ENCODE peak calls at places on chromosomes 16 and 17, in six cellular contexts. One of them, this sample, is unnamed.

GRCh38 chr16:82755570-82756282 is 129.0 kb downstream of the CDH13 start:
- DNase-seq in stomach: no peak
- DNase-seq in adrenal gland: no peak
- DNase-seq in lower leg skin: no peak
- DNase-seq in sigmoid colon: no peak
- DNase-seq in ovary: no peak
- DNase-seq in this sample: no peak

GRCh38 chr16:75096730-75097129 is 19.9 kb downstream of the LDHD start:
- DNase-seq in lower leg skin: no peak
- DNase-seq in sigmoid colon: no peak
- DNase-seq in stomach: peak
- DNase-seq in ovary: no peak
- DNase-seq in adrenal gland: no peak
- DNase-seq in this sample: no peak

GRCh38 chr16:48623304-48624016 is 13.5 kb upstream of the N4BP1 start:
- DNase-seq in stomach: peak
- DNase-seq in lower leg skin: peak
- DNase-seq in ovary: peak
- DNase-seq in sigmoid colon: peak
- DNase-seq in adrenal gland: peak
- DNase-seq in this sample: peak

GRCh38 chr17:28585891-28586290 is 9.2 kb upstream of the ALDOC start:
- DNase-seq in lower leg skin: no peak
- DNase-seq in stomach: no peak
- DNase-seq in ovary: no peak
- DNase-seq in sigmoid colon: no peak
- DNase-seq in adrenal gland: no peak
- DNase-seq in this sample: no peak

GRCh38 chr16:64012166-64012565 is 1109.7 kb downstream of the CDH11 start:
- DNase-seq in lower leg skin: no peak
- DNase-seq in adrenal gland: no peak
- DNase-seq in sigmoid colon: no peak
- DNase-seq in stomach: no peak
- DNase-seq in ovary: no peak
- DNase-seq in this sample: no peak

GRCh38 chr17:58313815-58314705 is 14.5 kb downstream of the TSPOAP1 start:
- DNase-seq in ovary: no peak
- DNase-seq in adrenal gland: peak
- DNase-seq in stomach: peak
- DNase-seq in sigmoid colon: no peak
- DNase-seq in lower leg skin: no peak
- DNase-seq in this sample: peak

GRCh38 chr17:17129466-17129865 is 76.7 kb downstream of the PLD6 start:
- DNase-seq in ovary: no peak
- DNase-seq in sigmoid colon: no peak
- DNase-seq in stomach: no peak
- DNase-seq in lower leg skin: no peak
- DNase-seq in adrenal gland: no peak
- DNase-seq in this sample: no peak

GRCh38 chr17:41322264-41322902 is 6.9 kb upstream of the KRTAP17-1 start:
- DNase-seq in adrenal gland: no peak
- DNase-seq in stomach: no peak
- DNase-seq in sigmoid colon: no peak
- DNase-seq in ovary: no peak
- DNase-seq in lower leg skin: no peak
- DNase-seq in this sample: peak

GRCh38 chr17:28706471-28707338 is 5.0 kb downstream of the PROCA1 start:
- DNase-seq in ovary: no peak
- DNase-seq in adrenal gland: no peak
- DNase-seq in stomach: no peak
- DNase-seq in lower leg skin: no peak
- DNase-seq in sigmoid colon: no peak
- DNase-seq in this sample: no peak

GRCh38 chr17:50948711-50949110 is 82.6 kb upstream of the TOB1 start:
- DNase-seq in lower leg skin: no peak
- DNase-seq in sigmoid colon: no peak
- DNase-seq in ovary: no peak
- DNase-seq in stomach: no peak
- DNase-seq in adrenal gland: peak
- DNase-seq in this sample: no peak

GRCh38 chr17:50949128-50950001 is 83.2 kb upstream of the TOB1 start:
- DNase-seq in ovary: peak
- DNase-seq in lower leg skin: no peak
- DNase-seq in adrenal gland: peak
- DNase-seq in stomach: no peak
- DNase-seq in sigmoid colon: peak
- DNase-seq in this sample: no peak

GRCh38 chr17:50952889-50953288 is 86.7 kb upstream of the TOB1 start:
- DNase-seq in adrenal gland: peak
- DNase-seq in stomach: no peak
- DNase-seq in sigmoid colon: no peak
- DNase-seq in ovary: no peak
- DNase-seq in lower leg skin: no peak
- DNase-seq in this sample: no peak

GRCh38 chr17:50947844-50948514 is 81.8 kb upstream of the TOB1 start:
- DNase-seq in ovary: peak
- DNase-seq in stomach: peak
- DNase-seq in lower leg skin: peak
- DNase-seq in adrenal gland: peak
- DNase-seq in sigmoid colon: peak
- DNase-seq in this sample: peak

GRCh38 chr17:50950002-50950877 is 84.1 kb upstream of the TOB1 start:
- DNase-seq in stomach: peak
- DNase-seq in sigmoid colon: peak
- DNase-seq in ovary: peak
- DNase-seq in lower leg skin: peak
- DNase-seq in adrenal gland: peak
- DNase-seq in this sample: peak
- TF ChIP-seq POLR2A in stomach: no peak
- TF ChIP-seq POLR2A in sigmoid colon: no peak
- TF ChIP-seq POLR2A in ovary: no peak
- TF ChIP-seq POLR2A in lower leg skin: no peak
- TF ChIP-seq POLR2A in adrenal gland: peak
- TF ChIP-seq POLR2A in this sample: no peak

GRCh38 chr17:48578616-48579560 is 738 bp upstream of the HOXB4 start:
- DNase-seq in lower leg skin: no peak
- DNase-seq in adrenal gland: no peak
- DNase-seq in sigmoid colon: no peak
- DNase-seq in stomach: no peak
- DNase-seq in ovary: no peak
- DNase-seq in this sample: peak
- TF ChIP-seq POLR2A in lower leg skin: no peak
- TF ChIP-seq POLR2A in adrenal gland: no peak
- TF ChIP-seq POLR2A in sigmoid colon: no peak
- TF ChIP-seq POLR2A in stomach: no peak
- TF ChIP-seq POLR2A in ovary: no peak
- TF ChIP-seq POLR2A in this sample: no peak

DNA sequence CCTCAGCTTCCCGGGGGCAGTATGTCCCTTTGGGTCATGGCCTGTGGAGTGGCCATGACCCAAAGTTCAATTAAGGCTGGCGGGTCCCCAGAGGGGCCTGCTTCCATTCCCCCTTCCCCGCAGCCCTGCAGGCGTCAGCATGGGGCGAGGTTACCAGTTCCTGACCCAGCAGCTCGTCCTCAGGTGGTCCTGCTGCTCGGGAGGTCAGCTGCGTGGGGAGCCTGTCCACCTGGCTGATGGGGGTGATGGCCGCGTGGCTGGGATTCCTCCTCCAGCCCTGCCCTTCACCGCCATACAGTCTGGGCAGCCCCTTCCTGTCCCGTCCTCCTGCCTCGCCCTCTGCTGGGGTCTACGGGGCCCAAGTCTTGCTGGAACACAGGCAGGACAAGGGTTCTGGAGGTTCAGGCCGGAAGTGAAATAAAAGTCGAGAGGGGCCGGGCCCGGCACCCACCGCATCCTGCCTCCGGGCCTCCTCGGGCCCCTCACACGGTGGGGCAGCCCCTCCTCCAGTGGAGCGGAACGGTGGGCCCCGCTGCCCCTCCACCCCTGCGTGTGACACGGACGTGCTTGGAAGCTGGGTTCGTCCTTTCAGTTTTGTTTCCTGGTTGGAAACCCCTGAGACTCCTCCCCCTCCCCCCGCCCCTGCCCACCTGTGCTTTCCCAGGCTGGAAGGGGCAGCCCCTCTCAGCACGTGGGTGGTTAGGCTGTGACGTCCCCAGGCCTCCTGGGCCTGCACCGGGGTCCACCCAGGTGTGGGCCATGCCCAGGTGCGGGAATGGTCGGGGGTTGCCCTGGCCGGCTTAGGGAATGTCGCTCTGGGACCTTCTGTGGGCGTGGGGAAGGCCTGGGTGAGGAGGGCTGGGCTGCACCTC is 6.8 kb downstream of the UBALD2 start:
- DNase-seq in lower leg skin: no peak
- DNase-seq in ovary: peak
- DNase-seq in stomach: peak
- DNase-seq in sigmoid colon: no peak
- DNase-seq in adrenal gland: no peak
- DNase-seq in this sample: no peak
- TF ChIP-seq POLR2A in lower leg skin: no peak
- TF ChIP-seq POLR2A in ovary: no peak
- TF ChIP-seq POLR2A in stomach: no peak
- TF ChIP-seq POLR2A in sigmoid colon: no peak
- TF ChIP-seq POLR2A in adrenal gland: no peak
- TF ChIP-seq POLR2A in this sample: peak

GRCh38 chr17:39866013-39866730 is 1.8 kb upstream of the ZPBP2 start:
- DNase-seq in sigmoid colon: no peak
- DNase-seq in stomach: no peak
- DNase-seq in adrenal gland: no peak
- DNase-seq in ovary: no peak
- DNase-seq in lower leg skin: no peak
- DNase-seq in this sample: no peak

GRCh38 chr17:39863244-39863917 is 731 bp downstream of the IKZF3 start:
- DNase-seq in sigmoid colon: no peak
- DNase-seq in adrenal gland: no peak
- DNase-seq in stomach: no peak
- DNase-seq in ovary: no peak
- DNase-seq in lower leg skin: no peak
- DNase-seq in this sample: no peak

GRCh38 chr17:39861235-39861634 is 2.9 kb downstream of the IKZF3 start:
- DNase-seq in stomach: no peak
- DNase-seq in ovary: no peak
- DNase-seq in sigmoid colon: no peak
- DNase-seq in lower leg skin: no peak
- DNase-seq in adrenal gland: no peak
- DNase-seq in this sample: no peak

GRCh38 chr17:39867084-39867890 is 715 bp upstream of the ZPBP2 start:
- DNase-seq in lower leg skin: no peak
- DNase-seq in adrenal gland: no peak
- DNase-seq in ovary: no peak
- DNase-seq in sigmoid colon: no peak
- DNase-seq in stomach: no peak
- DNase-seq in this sample: no peak

DNA sequence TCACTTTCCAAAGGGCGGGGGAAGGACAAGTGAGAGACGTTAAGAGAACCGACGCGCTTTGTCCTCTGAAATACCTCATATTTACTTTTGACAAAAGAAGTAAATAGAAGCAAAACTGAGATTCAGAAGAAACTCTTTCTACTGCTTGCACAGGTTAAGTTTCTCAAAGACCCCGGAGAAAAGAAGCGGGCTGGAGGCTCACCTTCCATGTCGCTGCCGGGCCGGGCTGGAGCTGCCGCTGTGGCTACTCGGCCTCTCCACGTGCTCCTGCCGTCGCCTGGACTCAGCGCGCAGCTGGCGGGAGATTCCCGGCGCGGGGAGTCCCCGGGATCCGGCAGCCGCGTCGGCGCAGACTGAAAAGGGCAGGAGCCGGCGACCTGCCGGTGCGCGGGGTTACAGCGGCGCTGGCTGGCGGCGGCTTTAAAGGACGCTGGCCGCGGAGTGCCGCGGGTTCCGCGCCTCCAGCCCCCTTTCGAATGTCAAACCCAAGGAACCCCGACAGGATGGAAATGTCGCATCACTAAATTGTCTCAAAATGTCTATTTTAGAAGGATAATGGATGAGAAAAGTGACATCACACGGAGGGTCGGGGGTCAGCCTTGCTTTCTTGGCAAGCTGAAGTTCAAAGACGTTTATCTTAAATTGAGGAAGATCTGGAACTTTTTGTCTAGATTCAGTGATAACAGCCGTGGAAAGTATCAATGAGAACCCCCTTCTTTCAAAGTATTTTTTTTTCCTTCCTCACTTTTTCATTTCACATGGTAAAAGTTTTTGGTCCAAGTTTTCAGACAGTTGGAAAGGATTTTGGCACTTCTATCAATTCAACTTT is at the start of gene IKZF3:
- DNase-seq in stomach: peak
- DNase-seq in ovary: no peak
- DNase-seq in sigmoid colon: no peak
- DNase-seq in adrenal gland: no peak
- DNase-seq in lower leg skin: peak
- DNase-seq in this sample: peak
- TF ChIP-seq POLR2A in stomach: no peak
- TF ChIP-seq POLR2A in ovary: no peak
- TF ChIP-seq POLR2A in sigmoid colon: no peak
- TF ChIP-seq POLR2A in adrenal gland: no peak
- TF ChIP-seq POLR2A in lower leg skin: no peak
- TF ChIP-seq POLR2A in this sample: peak

GRCh38 chr16:4550587-4550986 is 5.6 kb upstream of the C16orf96 start:
- DNase-seq in ovary: no peak
- DNase-seq in lower leg skin: no peak
- DNase-seq in stomach: no peak
- DNase-seq in adrenal gland: no peak
- DNase-seq in sigmoid colon: no peak
- DNase-seq in this sample: no peak
- TF ChIP-seq POLR2A in ovary: no peak
- TF ChIP-seq POLR2A in lower leg skin: no peak
- TF ChIP-seq POLR2A in stomach: no peak
- TF ChIP-seq POLR2A in adrenal gland: no peak
- TF ChIP-seq POLR2A in sigmoid colon: no peak
- TF ChIP-seq POLR2A in this sample: no peak

This sample was measured in erythroblast.